ENCODE peak calls at places on chromosomes 16 and 17, in ten cellular contexts. J is tibial artery, A is keratinocyte, Q is Peyer's patch, Z is WERI-Rb-1, O is AG04450, M is AG10803, B is GM13977, E is left lung, V is H9. S is an unnamed sample.

GRCh38 chr17:4068918-4069317 is 73.9 kb downstream of the ZZEF1 start:
- DNase-seq in J (no peak), A (no peak), Q (no peak), Z (no peak), O (no peak), M (no peak), B (no peak), E (no peak), V (no peak), S (no peak)

GRCh38 chr17:62876664-62877411 is 68.7 kb upstream of the MARCHF10 start:
- DNase-seq in J (no peak), A (no peak), Q (no peak), Z (no peak), O (no peak), M (peak; percentile 31), B (no peak), E (no peak), V (no peak), S (no peak)

GRCh38 chr17:71023631-71024030 is 854.3 kb downstream of the KCNJ2 start:
- DNase-seq in J (no peak), A (no peak), Q (no peak), Z (peak; percentile 89), O (no peak), M (peak; percentile 1), B (no peak), E (no peak), V (no peak), S (no peak)

GRCh38 chr16:30340621-30341020 is 14.5 kb downstream of the CD2BP2 start:
- DNase-seq in J (no peak), A (no peak), Q (no peak), Z (no peak), O (no peak), M (no peak), B (no peak), E (no peak), V (peak; percentile 27), S (no peak)

GRCh38 chr17:17032131-17032692 is 10.0 kb upstream of the MPRIP start:
- DNase-seq in J (peak; percentile 50), A (peak; percentile 75), Q (no peak), Z (peak; percentile 74), O (no peak), M (peak; percentile 91), B (no peak), E (no peak), V (no peak), S (peak; percentile 86)

GRCh38 chr17:8372422-8372821 is 4.1 kb downstream of the KRABD2 start:
- DNase-seq in J (no peak), A (no peak), Q (no peak), Z (no peak), O (no peak), M (no peak), B (no peak), E (no peak), V (no peak), S (no peak)

GRCh38 chr16:24993722-24994686 is 21.2 kb downstream of the ARHGAP17 start:
- DNase-seq in J (no peak), A (peak; percentile 44), Q (peak; percentile 75), Z (no peak), O (peak; percentile 81), M (peak; percentile 91), B (no peak), E (no peak), V (no peak), S (peak; percentile 84)

GRCh38 chr17:32007463-32008298 is 498 bp downstream of the LRRC37B start:
- DNase-seq in J (peak; percentile 34), A (no peak), Q (peak; percentile 64), Z (peak; percentile 59), O (no peak), M (no peak), B (peak; percentile 59), E (peak; percentile 56), V (peak; percentile 64), S (no peak)

GRCh38 chr17:9522074-9522473 is 53.5 kb downstream of the STX8 start:
- DNase-seq in J (no peak), A (no peak), Q (no peak), Z (peak; percentile 25), O (peak; percentile 18), M (peak; percentile 69), B (peak; percentile 46), E (no peak), V (no peak), S (no peak)

GRCh38 chr17:68196394-68197090 is 51.3 kb upstream of the AMZ2 start:
- DNase-seq in J (no peak), A (no peak), Q (peak; percentile 52), Z (no peak), O (no peak), M (no peak), B (no peak), E (no peak), V (peak; percentile 45), S (no peak)

GRCh38 chr17:4999429-5000093 is 1.8 kb downstream of the KIF1C start:
- DNase-seq in J (peak; percentile 18), A (no peak), Q (no peak), Z (no peak), O (no peak), M (no peak), B (no peak), E (no peak), V (no peak), S (no peak)

GRCh38 chr17:66450008-66450856 is 147.8 kb downstream of the PRKCA start:
- DNase-seq in J (no peak), A (no peak), Q (peak; percentile 13), Z (no peak), O (no peak), M (no peak), B (no peak), E (no peak), V (no peak), S (no peak)

GRCh38 chr17:69734656-69735055 is 320.2 kb downstream of the MAP2K6 start:
- DNase-seq in J (no peak), A (no peak), Q (no peak), Z (no peak), O (no peak), M (peak; percentile 42), B (no peak), E (no peak), V (no peak), S (no peak)

GRCh38 chr16:10076037-10076436 is 106.2 kb downstream of the GRIN2A start:
- DNase-seq in J (no peak), A (no peak), Q (no peak), Z (no peak), O (no peak), M (no peak), B (no peak), E (no peak), V (peak; percentile 31), S (no peak)

GRCh38 chr16:86019446-86020047 is 120.6 kb downstream of the IRF8 start:
- DNase-seq in J (no peak), A (no peak), Q (peak; percentile 45), Z (peak; percentile 15), O (no peak), M (no peak), B (no peak), E (peak; percentile 21), V (peak; percentile 66), S (no peak)
- TF ChIP-seq CTCF in J (no peak), A (no peak), Q (no peak), Z (peak; percentile 74), O (peak; percentile 45), M (peak; percentile 13), B (peak; percentile 37), E (no peak), V (peak; percentile 78), S (peak; percentile 37)

DNA sequence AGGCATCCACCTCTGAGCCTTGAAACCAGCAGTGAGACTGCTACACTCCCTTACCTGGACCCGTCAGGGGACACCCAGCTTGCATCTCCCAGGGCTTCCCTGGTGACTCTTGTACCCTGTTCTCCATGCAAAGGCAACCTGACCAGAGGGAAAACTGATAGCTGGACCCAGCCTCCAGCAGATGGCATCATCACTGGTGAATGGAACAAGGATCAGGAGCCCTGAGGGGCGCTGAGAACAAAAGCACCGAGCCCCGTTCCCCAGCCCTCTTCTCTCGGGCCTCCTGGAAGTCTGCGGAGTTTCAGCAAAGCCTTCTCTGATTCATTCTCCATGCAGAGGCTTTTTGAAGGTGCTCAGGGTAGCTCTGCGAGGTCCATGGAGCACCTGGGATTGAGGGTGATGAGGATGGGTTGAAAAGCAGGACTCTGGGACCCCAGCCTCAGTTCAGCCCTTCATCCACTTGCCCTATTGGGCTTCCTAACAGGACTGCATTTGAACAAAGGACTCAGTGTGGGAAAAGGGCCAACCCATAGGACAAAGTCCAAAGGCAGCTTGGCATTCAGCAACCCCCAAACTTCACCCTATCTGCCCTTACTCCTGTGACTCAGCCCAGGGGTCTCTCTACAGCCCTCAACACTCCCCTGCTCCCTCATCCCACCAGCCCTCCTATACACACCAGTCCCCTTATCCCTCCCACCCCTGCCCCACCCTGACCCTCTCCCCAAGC is 45.0 kb upstream of the LHX1 start:
- DNase-seq in J (no peak), A (no peak), Q (no peak), Z (no peak), O (no peak), M (no peak), B (no peak), E (no peak), V (no peak), S (no peak)
- TF ChIP-seq CTCF in J (no peak), A (no peak), Q (no peak), Z (peak; percentile 28), O (peak; percentile 10), M (no peak), B (no peak), E (no peak), V (peak; percentile 32), S (no peak)

GRCh38 chr16:1344499-1344898 is 7.2 kb downstream of the TSR3 start:
- DNase-seq in J (no peak), A (no peak), Q (no peak), Z (no peak), O (no peak), M (no peak), B (no peak), E (no peak), V (no peak), S (no peak)

GRCh38 chr16:1340730-1341494 is 7.5 kb downstream of the BAIAP3 start:
- DNase-seq in J (no peak), A (no peak), Q (no peak), Z (no peak), O (no peak), M (no peak), B (no peak), E (no peak), V (no peak), S (no peak)

GRCh38 chr16:1343428-1344242 is 8.0 kb downstream of the TSR3 start:
- DNase-seq in J (no peak), A (no peak), Q (peak; percentile 57), Z (no peak), O (no peak), M (no peak), B (no peak), E (no peak), V (no peak), S (no peak)

GRCh38 chr16:1341495-1342388 is 8.3 kb downstream of the BAIAP3 start:
- DNase-seq in J (no peak), A (no peak), Q (peak; percentile 50), Z (no peak), O (no peak), M (no peak), B (no peak), E (no peak), V (no peak), S (no peak)

GRCh38 chr16:1342526-1343427 is 8.9 kb downstream of the TSR3 start:
- DNase-seq in J (peak; percentile 84), A (peak; percentile 87), Q (peak; percentile 98), Z (peak; percentile 99), O (peak; percentile 43), M (peak; percentile 58), B (peak; percentile 100), E (peak; percentile 96), V (peak; percentile 99), S (peak; percentile 31)
- TF ChIP-seq CTCF in J (no peak), A (no peak), Q (peak; percentile 16), Z (peak; percentile 6), O (no peak), M (no peak), B (no peak), E (no peak), V (no peak), S (no peak)

GRCh38 chr17:38752930-38753506 is 477 bp downstream of the PSMB3 start:
- DNase-seq in J (no peak), A (no peak), Q (no peak), Z (no peak), O (no peak), M (no peak), B (no peak), E (no peak), V (no peak), S (no peak)
- TF ChIP-seq CTCF in J (no peak), A (no peak), Q (no peak), Z (no peak), O (no peak), M (no peak), B (no peak), E (no peak), V (no peak), S (no peak)